ENCODE peak calls at places on chromosome 1, in five cellular contexts. R is IMR-90, A is A673, L is GM10248, J is cardiac muscle cell. C is an unnamed sample.

GRCh38 chr1:223114871-223115270 is 28.2 kb downstream of the TLR5 start:
- DNase-seq in R (no peak), A (no peak), L (no peak), J (no peak), C (no peak)

GRCh38 chr1:219310181-219310728 is 136.6 kb downstream of the LYPLAL1 start:
- DNase-seq in R (no peak), A (no peak), L (no peak), J (no peak), C (no peak)

GRCh38 chr1:220368352-220369265 is 96.4 kb upstream of the RAB3GAP2 start:
- DNase-seq in R (no peak), A (no peak), L (no peak), J (no peak), C (no peak)

GRCh38 chr1:41286486-41286885 is 44.4 kb upstream of the SCMH1 start:
- DNase-seq in R (no peak), A (no peak), L (no peak), J (peak), C (peak)

GRCh38 chr1:174158767-174159252 is 510 bp upstream of the RABGAP1L start:
- DNase-seq in R (no peak), A (no peak), L (no peak), J (no peak), C (no peak)

GRCh38 chr1:43452789-43453441 is 816 bp downstream of the HYI start:
- DNase-seq in R (peak), A (peak), L (no peak), J (peak), C (no peak)

GRCh38 chr1:155134858-155135415 is 715 bp upstream of the SLC50A1 start:
- DNase-seq in R (peak), A (peak), L (peak), J (peak), C (peak)

GRCh38 chr1:36729716-36730510 is 247.2 kb upstream of the CSF3R start:
- DNase-seq in R (no peak), A (peak), L (no peak), J (no peak), C (no peak)

GRCh38 chr1:155697046-155697445 is 8.2 kb downstream of the DAP3 start:
- DNase-seq in R (no peak), A (no peak), L (no peak), J (no peak), C (no peak)

GRCh38 chr1:208154040-208154439 is 90.1 kb downstream of the PLXNA2 start:
- DNase-seq in R (no peak), A (no peak), L (no peak), J (no peak), C (no peak)

GRCh38 chr1:167808104-167808503 is 86.3 kb downstream of the MPZL1 start:
- DNase-seq in R (peak), A (no peak), L (no peak), J (no peak), C (no peak)

GRCh38 chr1:41919764-41920397 is 1.2 kb upstream of the HIVEP3 start:
- DNase-seq in R (peak), A (peak), L (peak), J (peak), C (peak)

GRCh38 chr1:200179126-200179780 is 151.7 kb downstream of the NR5A2 start:
- DNase-seq in R (peak), A (peak), L (no peak), J (no peak), C (no peak)

GRCh38 chr1:47501069-47501468 is 63.2 kb downstream of the FOXD2 start:
- DNase-seq in R (no peak), A (no peak), L (no peak), J (no peak), C (no peak)

GRCh38 chr1:245837741-245838140 is 669.3 kb downstream of the SMYD3 start:
- DNase-seq in R (peak), A (no peak), L (no peak), J (no peak), C (no peak)

GRCh38 chr1:107964397-107965111 is 426 bp downstream of the VAV3 start:
- DNase-seq in R (no peak), A (peak), L (peak), J (no peak), C (no peak)

GRCh38 chr1:8040586-8040985 is 14.5 kb upstream of the ERRFI1 start:
- DNase-seq in R (peak), A (peak), L (no peak), J (no peak), C (no peak)

GRCh38 chr1:33142483-33143065 is 39.3 kb downstream of the TRIM62 start:
- DNase-seq in R (no peak), A (no peak), L (no peak), J (no peak), C (no peak)

GRCh38 chr1:153242160-153242559 is 17.3 kb upstream of the LORICRIN start:
- DNase-seq in R (no peak), A (no peak), L (no peak), J (no peak), C (no peak)

GRCh38 chr1:21099034-21099868 is 77.4 kb downstream of the EIF4G3 start:
- DNase-seq in R (peak), A (no peak), L (no peak), J (no peak), C (no peak)

GRCh38 chr1:226572325-226572726 is 23.8 kb downstream of the STUM start:
- DNase-seq in R (no peak), A (no peak), L (no peak), J (no peak), C (no peak)

GRCh38 chr1:230049731-230050130 is 17.3 kb upstream of the GALNT2 start:
- DNase-seq in R (no peak), A (no peak), L (no peak), J (peak), C (no peak)

GRCh38 chr1:177289532-177289931 is 118.8 kb downstream of the BRINP2 start:
- DNase-seq in R (no peak), A (no peak), L (no peak), J (no peak), C (no peak)

GRCh38 chr1:65395887-65396612 is 24.4 kb upstream of the LEPR start:
- DNase-seq in R (peak), A (no peak), L (no peak), J (no peak), C (no peak)

GRCh38 chr1:158121604-158122254 is 59.0 kb upstream of the CD1D start:
- DNase-seq in R (peak), A (peak), L (peak), J (peak), C (peak)

GRCh38 chr1:200628223-200628868 is 7.8 kb upstream of the KIF14 start:
- DNase-seq in R (no peak), A (no peak), L (peak), J (no peak), C (no peak)

GRCh38 chr1:109075531-109076490 is at the start of gene TAF13:
- DNase-seq in R (peak), A (peak), L (peak), J (peak), C (peak)
- TF ChIP-seq CTCF in R (peak), A (no peak), L (peak), J (peak), C (no peak)

GRCh38 chr1:94541175-94542087 is at the start of gene F3:
- DNase-seq in R (peak), A (peak), L (peak), J (peak), C (peak)
- TF ChIP-seq CTCF in R (peak), A (peak), L (no peak), J (peak), C (no peak)

DNA sequence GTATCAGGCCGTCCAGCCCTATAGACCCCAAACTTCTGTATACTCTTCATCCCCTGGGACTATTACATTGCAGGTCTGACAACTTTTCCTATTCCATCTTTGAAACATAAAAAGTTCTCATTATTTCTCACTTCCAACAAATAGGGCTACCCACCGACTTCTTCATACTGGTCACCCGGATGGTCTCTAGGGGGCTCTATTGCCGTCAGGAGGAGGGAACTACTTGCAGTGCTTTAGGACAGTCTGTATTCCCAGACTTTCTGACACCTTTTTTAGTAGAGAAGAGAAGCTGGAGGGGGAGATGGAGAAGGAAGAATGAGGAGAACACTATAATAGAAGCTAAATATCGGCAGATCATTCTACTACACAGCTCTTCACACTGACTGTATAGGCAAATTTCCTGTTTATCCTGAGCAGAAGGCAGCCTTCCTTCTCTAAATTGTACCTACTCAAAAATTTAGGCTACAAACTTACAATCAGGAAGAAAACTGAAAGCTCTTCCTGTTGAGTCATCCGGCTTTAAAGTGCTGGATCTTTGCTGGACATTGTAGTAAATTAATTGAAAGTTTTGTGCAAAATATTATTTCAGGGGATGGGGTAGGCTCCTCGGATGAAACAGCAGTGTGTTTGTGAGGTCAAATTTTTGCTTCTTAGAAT is 54.6 kb downstream of the CDC7 start:
- DNase-seq in R (peak), A (peak), L (no peak), J (no peak), C (no peak)
- TF ChIP-seq CTCF in R (peak), A (peak), L (no peak), J (no peak), C (no peak)

GRCh38 chr1:169485427-169486280 is at the start of gene SLC19A2:
- DNase-seq in R (peak), A (peak), L (peak), J (peak), C (peak)
- TF ChIP-seq CTCF in R (peak), A (peak), L (no peak), J (peak), C (peak)

DNA sequence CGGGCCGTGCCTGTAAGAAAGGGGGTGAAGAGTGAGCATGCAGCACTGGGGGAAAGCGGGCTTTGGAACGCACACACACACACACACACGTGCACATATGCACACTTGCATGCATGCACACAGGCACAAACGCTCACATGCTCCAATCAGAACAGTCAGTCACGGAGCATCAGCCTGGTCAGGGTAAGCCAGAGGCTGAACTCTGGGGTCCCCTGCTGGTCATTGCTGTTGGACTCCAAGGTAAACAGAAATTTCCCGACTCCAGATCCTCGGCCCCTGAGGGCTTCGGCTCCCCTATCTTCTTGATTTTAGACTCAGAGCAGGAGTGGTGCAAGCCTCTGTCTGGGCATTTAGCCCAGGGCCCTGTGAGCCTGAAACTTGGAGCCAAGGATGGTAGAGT is 54.2 kb downstream of the SYT2 start:
- DNase-seq in R (peak), A (no peak), L (no peak), J (peak), C (peak)
- TF ChIP-seq CTCF in R (peak), A (peak), L (peak), J (peak), C (peak)

GRCh38 chr1:57711326-57711725 is 287.5 kb upstream of the DAB1 start:
- DNase-seq in R (no peak), A (peak), L (no peak), J (peak), C (no peak)
- TF ChIP-seq CTCF in R (no peak), A (no peak), L (no peak), J (no peak), C (no peak)

GRCh38 chr1:196690582-196690981 is 38.7 kb downstream of the CFH start:
- DNase-seq in R (no peak), A (no peak), L (no peak), J (no peak), C (no peak)
- TF ChIP-seq CTCF in R (no peak), A (no peak), L (no peak), J (no peak), C (no peak)

C was measured in nephron progenitor cell.